ENCODE peak calls at places on chromosomes 7 and 10, in seven cellular contexts. R, X, S, J, Y, Q and H are unnamed samples.

GRCh38 chr7:50531401-50531906 is 33.8 kb downstream of the DDC start:
- ATAC-seq in R (no peak), X (peak), S (no peak), J (no peak), Y (no peak), Q (no peak), H (no peak)

GRCh38 chr10:96334888-96335526 is 23.8 kb downstream of the OPALIN start:
- ATAC-seq in R (peak), X (peak), S (peak), J (no peak), Y (no peak), Q (no peak), H (peak)

GRCh38 chr10:116765549-116766162 is 23.3 kb upstream of the HSPA12A start:
- ATAC-seq in R (no peak), X (no peak), S (no peak), J (no peak), Y (no peak), Q (no peak), H (no peak)

GRCh38 chr7:44712012-44712411 is 36.6 kb upstream of the ZMIZ2 start:
- ATAC-seq in R (peak), X (peak), S (no peak), J (no peak), Y (no peak), Q (no peak), H (no peak)

GRCh38 chr7:130838738-130839137 is 104.7 kb upstream of the KLF14 start:
- ATAC-seq in R (no peak), X (no peak), S (peak), J (no peak), Y (peak), Q (no peak), H (peak)

GRCh38 chr10:17061418-17061817 is 68.2 kb downstream of the CUBN start:
- ATAC-seq in R (no peak), X (no peak), S (no peak), J (no peak), Y (no peak), Q (no peak), H (no peak)

GRCh38 chr10:49083256-49083655 is 32.1 kb downstream of the VSTM4 start:
- ATAC-seq in R (peak), X (no peak), S (no peak), J (peak), Y (no peak), Q (peak), H (peak)

GRCh38 chr10:72173635-72174296 is 42.0 kb upstream of the ANAPC16 start:
- ATAC-seq in R (peak), X (no peak), S (peak), J (no peak), Y (peak), Q (no peak), H (no peak)

GRCh38 chr10:93566435-93567276 is at the start of gene FFAR4:
- ATAC-seq in R (peak), X (peak), S (no peak), J (no peak), Y (no peak), Q (peak), H (peak)

GRCh38 chr7:116583653-116584052 is 58.8 kb downstream of the CAV1 start:
- ATAC-seq in R (no peak), X (no peak), S (no peak), J (no peak), Y (peak), Q (no peak), H (no peak)

GRCh38 chr7:80215734-80216133 is 81.1 kb downstream of the GNAI1 start:
- ATAC-seq in R (no peak), X (no peak), S (no peak), J (no peak), Y (no peak), Q (no peak), H (no peak)

GRCh38 chr10:87918254-87918859 is 54.9 kb downstream of the PTEN start:
- ATAC-seq in R (peak), X (no peak), S (no peak), J (no peak), Y (no peak), Q (peak), H (no peak)

GRCh38 chr7:121180436-121181063 is 148.2 kb upstream of the WNT16 start:
- ATAC-seq in R (no peak), X (no peak), S (no peak), J (no peak), Y (peak), Q (peak), H (no peak)

GRCh38 chr7:34175837-34176236 is 270.5 kb downstream of the BMPER start:
- ATAC-seq in R (no peak), X (no peak), S (no peak), J (no peak), Y (no peak), Q (no peak), H (no peak)

GRCh38 chr10:97138174-97138573 is 47.6 kb downstream of the SLIT1 start:
- ATAC-seq in R (peak), X (no peak), S (no peak), J (no peak), Y (peak), Q (no peak), H (no peak)

GRCh38 chr7:21753071-21753470 is 192.6 kb downstream of the CDCA7L start:
- ATAC-seq in R (no peak), X (no peak), S (no peak), J (no peak), Y (no peak), Q (no peak), H (no peak)

GRCh38 chr7:15628876-15629275 is 57.6 kb downstream of the MEOX2 start:
- ATAC-seq in R (peak), X (no peak), S (no peak), J (no peak), Y (no peak), Q (no peak), H (no peak)

GRCh38 chr10:77853256-77853655 is 73.3 kb downstream of the DLG5 start:
- ATAC-seq in R (no peak), X (no peak), S (no peak), J (no peak), Y (no peak), Q (no peak), H (no peak)

GRCh38 chr10:117168135-117168674 is 29.1 kb upstream of the KCNK18 start:
- ATAC-seq in R (peak), X (peak), S (peak), J (peak), Y (peak), Q (peak), H (peak)

GRCh38 chr10:125217986-125218675 is 57.8 kb upstream of the CTBP2 start:
- ATAC-seq in R (no peak), X (no peak), S (peak), J (no peak), Y (no peak), Q (no peak), H (no peak)

GRCh38 chr10:10903620-10904019 is 114.1 kb upstream of the CELF2 start:
- ATAC-seq in R (no peak), X (no peak), S (no peak), J (no peak), Y (no peak), Q (no peak), H (no peak)

GRCh38 chr7:13055732-13056369 is 368.4 kb downstream of the ARL4A start:
- ATAC-seq in R (no peak), X (no peak), S (no peak), J (no peak), Y (no peak), Q (no peak), H (no peak)

GRCh38 chr7:107501593-107501992 is 31.7 kb downstream of the GPR22 start:
- ATAC-seq in R (peak), X (no peak), S (peak), J (no peak), Y (peak), Q (no peak), H (no peak)

GRCh38 chr10:7707858-7708622 is 4.9 kb downstream of the ITIH2 start:
- ATAC-seq in R (peak), X (no peak), S (no peak), J (no peak), Y (no peak), Q (no peak), H (no peak)

GRCh38 chr7:134892002-134892693 is 94.2 kb upstream of the AGBL3 start:
- ATAC-seq in R (peak), X (peak), S (peak), J (peak), Y (no peak), Q (peak), H (peak)

GRCh38 chr7:149317986-149318672 is 56.1 kb downstream of the ZNF783 start:
- ATAC-seq in R (no peak), X (no peak), S (no peak), J (no peak), Y (no peak), Q (no peak), H (no peak)

GRCh38 chr10:117240105-117240729 is 697 bp upstream of the SLC18A2 start:
- ATAC-seq in R (no peak), X (no peak), S (no peak), J (no peak), Y (no peak), Q (no peak), H (no peak)

GRCh38 chr10:73251683-73252444 is 580 bp downstream of the MRPS16 start:
- ATAC-seq in R (no peak), X (no peak), S (peak), J (no peak), Y (peak), Q (peak), H (peak)

GRCh38 chr10:79942261-79943185 is 6.4 kb downstream of the SFTPD start:
- ATAC-seq in R (no peak), X (no peak), S (no peak), J (no peak), Y (no peak), Q (no peak), H (no peak)

GRCh38 chr10:49500420-49500819 is 38.5 kb downstream of the ERCC6 start:
- ATAC-seq in R (no peak), X (peak), S (no peak), J (peak), Y (no peak), Q (no peak), H (no peak)

GRCh38 chr10:6187278-6187677 is 15.5 kb upstream of the PFKFB3 start:
- ATAC-seq in R (no peak), X (no peak), S (no peak), J (peak), Y (peak), Q (no peak), H (no peak)

GRCh38 chr10:4263281-4263921 is 478.4 kb upstream of the KLF6 start:
- ATAC-seq in R (peak), X (no peak), S (no peak), J (no peak), Y (no peak), Q (peak), H (no peak)

GRCh38 chr10:98361131-98361633 is 53.8 kb downstream of the PYROXD2 start:
- ATAC-seq in R (peak), X (peak), S (peak), J (peak), Y (peak), Q (peak), H (peak)

GRCh38 chr7:98348726-98349474 is 52.0 kb downstream of the BAIAP2L1 start:
- ATAC-seq in R (peak), X (no peak), S (no peak), J (no peak), Y (no peak), Q (no peak), H (no peak)

GRCh38 chr7:18461785-18462467 is 33.6 kb upstream of the HDAC9 start:
- ATAC-seq in R (no peak), X (no peak), S (no peak), J (no peak), Y (peak), Q (no peak), H (no peak)

GRCh38 chr7:134362587-134363483 is 46.1 kb upstream of the SLC35B4 start:
- ATAC-seq in R (peak), X (no peak), S (no peak), J (no peak), Y (no peak), Q (no peak), H (no peak)

GRCh38 chr10:100912609-100913469 is at the start of gene SLF2:
- ATAC-seq in R (peak), X (peak), S (peak), J (peak), Y (peak), Q (peak), H (peak)
- TF ChIP-seq POLR2A in R (peak), X (peak), S (peak), J (peak), Y (peak), Q (no peak), H (peak)

GRCh38 chr7:28410628-28411578 is 1.4 kb upstream of the CREB5 start:
- ATAC-seq in R (peak), X (no peak), S (no peak), J (no peak), Y (peak), Q (peak), H (no peak)
- TF ChIP-seq POLR2A in R (no peak), X (no peak), S (peak), J (peak), Y (peak), Q (no peak), H (no peak)

GRCh38 chr7:32890553-32891045 is 961 bp downstream of the KBTBD2 start:
- ATAC-seq in R (peak), X (no peak), S (no peak), J (peak), Y (peak), Q (no peak), H (no peak)
- TF ChIP-seq POLR2A in R (no peak), X (no peak), S (peak), J (peak), Y (no peak), Q (no peak), H (no peak)

DNA sequence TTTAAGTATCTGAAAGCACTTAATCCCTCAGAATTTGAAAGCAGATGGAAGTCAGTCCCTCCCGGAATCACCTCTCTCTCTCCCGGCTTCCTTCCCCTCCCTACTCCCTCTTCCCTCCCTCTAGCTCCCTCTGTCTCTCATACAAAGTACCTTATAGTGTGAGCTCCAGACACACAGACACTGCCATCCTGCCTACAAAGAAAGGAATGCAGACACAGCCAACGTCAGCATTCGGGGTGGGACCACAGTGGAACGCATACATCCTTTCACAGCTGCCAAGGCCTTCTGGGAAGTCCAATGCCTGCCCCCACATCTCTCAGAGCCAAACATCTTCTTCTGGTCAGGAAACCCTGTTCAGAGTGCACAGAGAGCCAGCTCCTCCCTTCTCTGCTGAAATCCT is 9.3 kb downstream of the NOD1 start:
- ATAC-seq in R (peak), X (peak), S (peak), J (peak), Y (no peak), Q (peak), H (peak)
- TF ChIP-seq POLR2A in R (no peak), X (no peak), S (peak), J (peak), Y (no peak), Q (no peak), H (no peak)

DNA sequence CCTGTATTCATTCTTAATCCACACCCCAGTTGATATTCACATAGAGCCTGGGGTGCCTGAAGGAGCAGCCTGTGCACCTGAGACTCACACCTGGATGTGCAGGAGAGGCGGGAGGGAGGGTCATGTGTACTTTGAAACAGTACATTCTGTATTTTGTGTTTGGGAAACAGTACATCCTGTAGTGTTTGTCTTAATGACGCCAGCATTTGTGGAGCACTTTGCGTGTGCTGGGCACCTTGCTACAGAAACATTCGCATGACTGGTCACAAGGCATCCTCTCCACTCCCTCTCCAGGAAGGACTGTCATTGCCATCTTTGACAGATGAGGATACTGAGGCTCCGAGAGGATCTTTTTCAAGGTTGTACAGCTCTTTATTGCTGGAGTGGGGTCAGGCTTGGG is 132.1 kb downstream of the TACC2 start:
- ATAC-seq in R (peak), X (peak), S (no peak), J (no peak), Y (no peak), Q (no peak), H (no peak)
- TF ChIP-seq POLR2A in R (no peak), X (no peak), S (no peak), J (no peak), Y (no peak), Q (no peak), H (no peak)

GRCh38 chr10:30528427-30528782 is 94.4 kb downstream of the MAP3K8 start:
- ATAC-seq in R (no peak), X (no peak), S (no peak), J (no peak), Y (no peak), Q (no peak), H (no peak)
- TF ChIP-seq POLR2A in R (no peak), X (no peak), S (no peak), J (no peak), Y (no peak), Q (no peak), H (no peak)

GRCh38 chr7:85702348-85702747 is 515.5 kb upstream of the SEMA3D start:
- ATAC-seq in R (no peak), X (no peak), S (no peak), J (no peak), Y (no peak), Q (no peak), H (no peak)
- TF ChIP-seq POLR2A in R (no peak), X (no peak), S (no peak), J (no peak), Y (no peak), Q (no peak), H (no peak)

GRCh38 chr10:128602183-128602582 is 476.0 kb upstream of the MKI67 start:
- ATAC-seq in R (no peak), X (no peak), S (no peak), J (no peak), Y (no peak), Q (no peak), H (no peak)
- TF ChIP-seq POLR2A in R (no peak), X (no peak), S (no peak), J (no peak), Y (no peak), Q (no peak), H (no peak)